ENCODE peak calls at places on chromosomes 6 and 20, in seven cellular contexts. Q is C1 segment of cervical spinal cord, J is mesendoderm, F is retinal pigment epithelial cell, C is posterior vena cava, D is stromal cell of bone marrow, Y is Ammon's horn. N is an unnamed sample.

GRCh38 chr20:35828916-35829315 is 57.1 kb downstream of the PHF20 start:
- DNase-seq in Q (no peak), J (no peak), F (no peak), C (no peak), D (no peak), Y (no peak), N (no peak)

GRCh38 chr6:160013987-160014868 is 45.3 kb downstream of the IGF2R start:
- DNase-seq in Q (no peak), J (no peak), F (no peak), C (no peak), D (peak; percentile 48), Y (no peak), N (no peak)

GRCh38 chr20:45545754-45546453 is 1.3 kb downstream of the EPPIN start:
- DNase-seq in Q (no peak), J (peak; percentile 83), F (no peak), C (no peak), D (peak; percentile 28), Y (peak; percentile 32), N (no peak)

GRCh38 chr6:20699402-20699801 is 165.1 kb downstream of the CDKAL1 start:
- DNase-seq in Q (no peak), J (no peak), F (no peak), C (no peak), D (no peak), Y (no peak), N (no peak)

GRCh38 chr20:60403105-60403741 is 445.0 kb downstream of the CDH26 start:
- DNase-seq in Q (no peak), J (no peak), F (peak; percentile 45), C (no peak), D (no peak), Y (no peak), N (no peak)

GRCh38 chr20:63664861-63665594 is 6.9 kb downstream of the RTEL1 start:
- DNase-seq in Q (no peak), J (peak; percentile 57), F (no peak), C (no peak), D (no peak), Y (peak; percentile 80), N (no peak)

GRCh38 chr20:61328906-61329558 is 77.0 kb downstream of the CDH4 start:
- DNase-seq in Q (no peak), J (no peak), F (no peak), C (no peak), D (no peak), Y (peak; percentile 66), N (no peak)

GRCh38 chr6:117840541-117840983 is 66.5 kb upstream of the SLC35F1 start:
- DNase-seq in Q (no peak), J (peak; percentile 70), F (peak; percentile 19), C (no peak), D (no peak), Y (no peak), N (no peak)

GRCh38 chr6:31208506-31208905 is 38.0 kb upstream of the POU5F1 start:
- DNase-seq in Q (no peak), J (no peak), F (no peak), C (no peak), D (no peak), Y (no peak), N (peak; percentile 62)

GRCh38 chr6:166903027-166903426 is 53.3 kb downstream of the RNASET2 start:
- DNase-seq in Q (no peak), J (no peak), F (no peak), C (no peak), D (no peak), Y (no peak), N (no peak)

N was measured in adrenal gland.